ENCODE peak calls at places on chromosome 22, in five cellular contexts. X is ovary; B is mucosa of descending colon; P is lower leg skin; M is CD4-positive, CD25-positive, alpha-beta regulatory T cell. H is an unnamed sample.

GRCh38 chr22:37185646-37186227 is 2.3 kb downstream of the C1QTNF6 start:
- DNase-seq in B (no peak), X (no peak), P (no peak), M (no peak), H (no peak)

GRCh38 chr22:18035740-18036139 is 11.4 kb upstream of the MICAL3 start:
- DNase-seq in B (no peak), X (no peak), P (no peak), M (no peak), H (no peak)

GRCh38 chr22:31046591-31047226 is 34.4 kb upstream of the SMTN start:
- DNase-seq in M (no peak), X (peak), B (no peak), P (peak), H (no peak)

GRCh38 chr22:37967637-37968451 is 14.3 kb downstream of the POLR2F start:
- DNase-seq in X (no peak), P (no peak), M (no peak), B (no peak), H (no peak)

GRCh38 chr22:23696326-23696851 is 5.6 kb downstream of the RGL4 start:
- DNase-seq in P (peak), M (peak), B (peak), X (no peak), H (peak)

GRCh38 chr22:37971475-37972434 is 12.6 kb downstream of the SOX10 start:
- DNase-seq in P (no peak), M (no peak), B (no peak), X (no peak), H (no peak)

GRCh38 chr22:20091690-20092476 is 11.8 kb downstream of the DGCR8 start:
- DNase-seq in B (no peak), M (peak), P (no peak), X (no peak), H (no peak)

GRCh38 chr22:50423956-50424355 is 50.9 kb downstream of the SBF1 start:
- DNase-seq in M (no peak), B (no peak), P (no peak), X (no peak), H (no peak)

GRCh38 chr22:19554834-19555404 is 30.7 kb upstream of the CLDN5 start:
- DNase-seq in B (no peak), P (no peak), X (no peak), M (no peak), H (no peak)

GRCh38 chr22:38314140-38314991 is 2.9 kb downstream of the CSNK1E start:
- DNase-seq in M (no peak), P (no peak), B (no peak), X (no peak), H (peak)

GRCh38 chr22:17961443-17961729 is 63.0 kb downstream of the MICAL3 start:
- DNase-seq in M (no peak), B (no peak), P (no peak), X (no peak), H (no peak)

GRCh38 chr22:17283423-17283822 is 64.2 kb upstream of the ADA2 start:
- DNase-seq in M (no peak), X (no peak), P (no peak), B (no peak), H (no peak)

GRCh38 chr22:37190262-37190780 is 2.3 kb upstream of the C1QTNF6 start:
- DNase-seq in P (no peak), X (no peak), B (no peak), M (no peak), H (no peak)

GRCh38 chr22:38973289-38974169 is 8.6 kb upstream of the APOBEC3B start:
- DNase-seq in B (peak), P (no peak), M (peak), X (peak), H (no peak)

GRCh38 chr22:50326959-50327710 is at the start of gene DENND6B:
- DNase-seq in B (peak), P (peak), X (peak), M (peak), H (peak)

GRCh38 chr22:40637181-40638150 is 947 bp upstream of the MRTFA start:
- DNase-seq in P (peak), X (no peak), M (no peak), B (peak), H (no peak)

GRCh38 chr22:31206896-31207687 is 5.0 kb upstream of the LIMK2 start:
- DNase-seq in M (no peak), B (peak), P (peak), X (no peak), H (no peak)

DNA sequence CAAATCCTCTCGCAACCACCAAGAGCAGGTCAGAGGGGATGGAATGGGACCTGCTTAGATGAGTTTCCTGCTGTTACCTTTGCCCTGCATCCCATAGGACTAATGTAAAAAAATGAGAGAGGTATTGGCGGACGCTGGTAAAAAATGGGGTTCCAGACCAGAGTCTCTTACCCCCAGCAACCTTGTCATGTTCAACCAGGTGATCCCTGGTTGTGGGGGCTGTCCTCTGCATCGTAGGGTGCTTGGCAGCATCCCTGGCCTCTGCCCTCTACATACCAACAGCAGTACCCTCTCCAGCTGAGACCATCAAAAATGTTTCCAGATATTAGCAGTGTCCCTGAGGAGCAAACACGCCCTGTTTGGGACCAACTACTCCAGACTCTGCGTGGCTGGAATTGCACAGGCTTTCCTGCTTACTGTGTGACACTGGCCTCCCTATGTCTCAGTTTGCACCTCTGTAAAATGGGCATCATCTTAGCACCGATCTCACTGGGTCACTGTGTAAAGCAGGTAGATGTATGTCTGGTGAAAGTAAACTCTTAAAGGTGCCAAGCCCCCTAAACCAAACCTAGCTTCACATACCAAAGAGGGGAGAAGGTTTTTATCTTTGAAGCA is 1.5 kb downstream of the APOL6 start:
- DNase-seq in M (no peak), B (no peak), X (no peak), P (peak), H (no peak)
- H3K4me3 ChIP-seq in M (peak), B (no peak), X (peak), P (no peak), H (peak)

GRCh38 chr22:46044718-46045458 is 67.9 kb upstream of the WNT7B start:
- DNase-seq in B (no peak), X (peak), P (peak), M (no peak), H (no peak)
- H3K4me3 ChIP-seq in B (peak), X (peak), P (peak), M (peak), H (peak)

GRCh38 chr22:42939941-42940653 is 74.9 kb downstream of the PACSIN2 start:
- DNase-seq in X (no peak), M (no peak), P (no peak), B (peak), H (no peak)
- H3K4me3 ChIP-seq in X (no peak), M (no peak), P (no peak), B (no peak), H (no peak)

DNA sequence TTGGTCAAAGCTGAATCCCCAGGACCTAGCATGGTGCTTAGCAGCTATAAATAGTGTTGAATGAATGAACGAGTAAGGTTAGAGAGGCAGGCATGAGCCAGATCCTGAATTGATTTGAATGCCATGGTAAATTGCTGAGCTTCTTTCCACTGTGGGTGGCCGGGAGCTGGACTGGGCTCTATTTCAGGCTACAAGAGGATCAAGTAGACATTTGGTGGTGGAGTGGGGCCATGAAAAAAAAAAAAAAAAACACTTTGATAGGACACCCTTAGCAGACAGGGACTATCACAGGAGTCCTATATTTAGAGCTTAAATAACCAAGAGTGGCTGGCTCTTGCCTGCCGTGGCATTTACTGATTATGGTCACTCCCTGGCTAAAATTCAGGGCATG is 77.6 kb downstream of the MIAT start:
- DNase-seq in X (no peak), B (no peak), P (no peak), M (no peak), H (no peak)
- H3K4me3 ChIP-seq in X (no peak), B (no peak), P (no peak), M (no peak), H (no peak)

H was measured in GM06990.